ENCODE peak calls at places on chromosomes 11 and 22, in eight cellular contexts. One of them, this sample, is unnamed.

GRCh38 chr22:48318173-48318572 is 1509.5 kb downstream of the BRD1 start:
- DNase-seq in A673: no peak
- DNase-seq in lung: no peak
- DNase-seq in IMR-90: no peak
- DNase-seq in PC-3: no peak
- DNase-seq in tibial nerve: no peak
- DNase-seq in lower lobe of right lung: no peak
- DNase-seq in Karpas-422: no peak
- DNase-seq in this sample: no peak

GRCh38 chr11:130945945-130946344 is 29.7 kb upstream of the SNX19 start:
- DNase-seq in A673: peak
- DNase-seq in lung: peak
- DNase-seq in IMR-90: peak
- DNase-seq in PC-3: peak
- DNase-seq in tibial nerve: no peak
- DNase-seq in lower lobe of right lung: no peak
- DNase-seq in Karpas-422: no peak
- DNase-seq in this sample: peak

GRCh38 chr11:93319224-93319839 is 11.2 kb upstream of the DEUP1 start:
- DNase-seq in A673: no peak
- DNase-seq in lung: no peak
- DNase-seq in IMR-90: no peak
- DNase-seq in PC-3: no peak
- DNase-seq in tibial nerve: no peak
- DNase-seq in lower lobe of right lung: no peak
- DNase-seq in Karpas-422: no peak
- DNase-seq in this sample: no peak

GRCh38 chr11:44760917-44761545 is 34.3 kb downstream of the TSPAN18 start:
- DNase-seq in A673: peak
- DNase-seq in lung: no peak
- DNase-seq in IMR-90: peak
- DNase-seq in PC-3: peak
- DNase-seq in tibial nerve: no peak
- DNase-seq in lower lobe of right lung: no peak
- DNase-seq in Karpas-422: peak
- DNase-seq in this sample: peak

GRCh38 chr11:554824-555499 is 5.6 kb downstream of the LMNTD2 start:
- DNase-seq in A673: peak
- DNase-seq in lung: peak
- DNase-seq in IMR-90: no peak
- DNase-seq in PC-3: peak
- DNase-seq in tibial nerve: no peak
- DNase-seq in lower lobe of right lung: peak
- DNase-seq in Karpas-422: peak
- DNase-seq in this sample: no peak

GRCh38 chr11:66844496-66845142 is 1.4 kb downstream of the RCE1 start:
- DNase-seq in A673: no peak
- DNase-seq in lung: no peak
- DNase-seq in IMR-90: no peak
- DNase-seq in PC-3: no peak
- DNase-seq in tibial nerve: no peak
- DNase-seq in lower lobe of right lung: peak
- DNase-seq in Karpas-422: no peak
- DNase-seq in this sample: no peak

GRCh38 chr11:87368876-87369480 is 331.2 kb downstream of the TMEM135 start:
- DNase-seq in A673: no peak
- DNase-seq in lung: no peak
- DNase-seq in IMR-90: no peak
- DNase-seq in PC-3: peak
- DNase-seq in tibial nerve: no peak
- DNase-seq in lower lobe of right lung: no peak
- DNase-seq in Karpas-422: no peak
- DNase-seq in this sample: no peak

GRCh38 chr11:65586676-65587075 is 8.9 kb downstream of the KCNK7 start:
- DNase-seq in A673: no peak
- DNase-seq in lung: no peak
- DNase-seq in IMR-90: no peak
- DNase-seq in PC-3: no peak
- DNase-seq in tibial nerve: no peak
- DNase-seq in lower lobe of right lung: no peak
- DNase-seq in Karpas-422: no peak
- DNase-seq in this sample: no peak

GRCh38 chr22:19448739-19449421 is 1.4 kb upstream of the C22orf39 start:
- DNase-seq in A673: no peak
- DNase-seq in lung: no peak
- DNase-seq in IMR-90: no peak
- DNase-seq in PC-3: no peak
- DNase-seq in tibial nerve: no peak
- DNase-seq in lower lobe of right lung: no peak
- DNase-seq in Karpas-422: peak
- DNase-seq in this sample: no peak

GRCh38 chr22:24099661-24100060 is 81.6 kb upstream of the SUSD2 start:
- DNase-seq in A673: no peak
- DNase-seq in lung: no peak
- DNase-seq in IMR-90: no peak
- DNase-seq in PC-3: no peak
- DNase-seq in tibial nerve: no peak
- DNase-seq in lower lobe of right lung: peak
- DNase-seq in Karpas-422: no peak
- DNase-seq in this sample: no peak

GRCh38 chr22:38843716-38844660 is at the start of gene NPTXR:
- DNase-seq in A673: peak
- DNase-seq in lung: no peak
- DNase-seq in IMR-90: peak
- DNase-seq in PC-3: peak
- DNase-seq in tibial nerve: no peak
- DNase-seq in lower lobe of right lung: peak
- DNase-seq in Karpas-422: no peak
- DNase-seq in this sample: no peak

GRCh38 chr22:26610072-26610958 is 7.5 kb downstream of the CRYBB1 start:
- DNase-seq in A673: peak
- DNase-seq in lung: no peak
- DNase-seq in IMR-90: peak
- DNase-seq in PC-3: peak
- DNase-seq in tibial nerve: no peak
- DNase-seq in lower lobe of right lung: no peak
- DNase-seq in Karpas-422: peak
- DNase-seq in this sample: peak

GRCh38 chr11:130478204-130478701 is 29.8 kb downstream of the ADAMTS15 start:
- DNase-seq in A673: peak
- DNase-seq in lung: peak
- DNase-seq in IMR-90: peak
- DNase-seq in PC-3: peak
- DNase-seq in tibial nerve: peak
- DNase-seq in lower lobe of right lung: no peak
- DNase-seq in Karpas-422: no peak
- DNase-seq in this sample: peak

GRCh38 chr11:110972640-110973039 is 260.4 kb upstream of the ARHGAP20 start:
- DNase-seq in A673: peak
- DNase-seq in lung: no peak
- DNase-seq in IMR-90: peak
- DNase-seq in PC-3: peak
- DNase-seq in tibial nerve: no peak
- DNase-seq in lower lobe of right lung: no peak
- DNase-seq in Karpas-422: no peak
- DNase-seq in this sample: peak

GRCh38 chr11:6418958-6419611 is at the start of gene APBB1:
- DNase-seq in A673: peak
- DNase-seq in lung: peak
- DNase-seq in IMR-90: peak
- DNase-seq in PC-3: peak
- DNase-seq in tibial nerve: peak
- DNase-seq in lower lobe of right lung: peak
- DNase-seq in Karpas-422: no peak
- DNase-seq in this sample: peak

GRCh38 chr11:119205080-119205479 is 1.1 kb upstream of the CBL start:
- DNase-seq in A673: no peak
- DNase-seq in lung: no peak
- DNase-seq in IMR-90: no peak
- DNase-seq in PC-3: no peak
- DNase-seq in tibial nerve: no peak
- DNase-seq in lower lobe of right lung: peak
- DNase-seq in Karpas-422: peak
- DNase-seq in this sample: no peak

GRCh38 chr11:128711136-128711535 is 17.3 kb downstream of the FLI1 start:
- DNase-seq in A673: no peak
- DNase-seq in lung: no peak
- DNase-seq in IMR-90: peak
- DNase-seq in PC-3: peak
- DNase-seq in tibial nerve: no peak
- DNase-seq in lower lobe of right lung: no peak
- DNase-seq in Karpas-422: no peak
- DNase-seq in this sample: peak

DNA sequence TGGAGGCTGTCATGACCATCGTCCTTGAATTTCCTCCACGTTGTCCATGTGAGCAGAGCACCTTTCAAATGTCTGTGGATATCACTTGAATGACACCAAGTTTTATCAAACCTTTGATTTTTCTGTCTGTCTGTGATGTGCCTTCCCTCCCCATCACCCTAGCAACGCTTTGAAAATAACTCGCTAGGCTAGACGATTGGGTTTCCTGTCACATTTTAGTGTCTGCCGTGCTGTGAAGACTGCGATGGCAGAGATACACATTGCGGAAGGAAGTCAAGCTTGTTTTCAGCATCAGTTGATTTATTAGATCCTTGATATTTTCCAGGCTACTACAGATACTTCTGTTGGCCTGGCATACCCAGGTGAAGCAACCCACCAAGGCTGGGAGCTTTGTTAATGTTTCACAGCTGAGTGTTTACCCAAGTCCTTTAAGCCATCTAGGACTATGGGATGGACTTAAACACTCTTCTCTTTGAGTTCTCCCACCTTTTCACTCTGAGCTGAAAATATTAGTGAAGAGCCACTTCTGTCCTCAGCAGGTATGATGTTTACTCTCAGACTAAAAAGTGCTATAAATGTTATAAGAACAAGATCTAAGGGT is 93.7 kb upstream of the CD44 start:
- DNase-seq in A673: no peak
- DNase-seq in lung: peak
- DNase-seq in IMR-90: no peak
- DNase-seq in PC-3: no peak
- DNase-seq in tibial nerve: no peak
- DNase-seq in lower lobe of right lung: no peak
- DNase-seq in Karpas-422: no peak
- DNase-seq in this sample: no peak
- H3K27ac ChIP-seq in A673: no peak
- H3K27ac ChIP-seq in lung: no peak
- H3K27ac ChIP-seq in IMR-90: no peak
- H3K27ac ChIP-seq in PC-3: no peak
- H3K27ac ChIP-seq in tibial nerve: no peak
- H3K27ac ChIP-seq in lower lobe of right lung: peak
- H3K27ac ChIP-seq in Karpas-422: no peak
- H3K27ac ChIP-seq in this sample: no peak

GRCh38 chr11:122097419-122098001 is 18.5 kb downstream of the BLID start:
- DNase-seq in A673: peak
- DNase-seq in lung: no peak
- DNase-seq in IMR-90: peak
- DNase-seq in PC-3: no peak
- DNase-seq in tibial nerve: no peak
- DNase-seq in lower lobe of right lung: no peak
- DNase-seq in Karpas-422: no peak
- DNase-seq in this sample: no peak

GRCh38 chr11:122093731-122094130 is 22.3 kb downstream of the BLID start:
- DNase-seq in A673: no peak
- DNase-seq in lung: no peak
- DNase-seq in IMR-90: peak
- DNase-seq in PC-3: peak
- DNase-seq in tibial nerve: no peak
- DNase-seq in lower lobe of right lung: no peak
- DNase-seq in Karpas-422: no peak
- DNase-seq in this sample: no peak

GRCh38 chr11:122099345-122100045 is 16.5 kb downstream of the BLID start:
- DNase-seq in A673: peak
- DNase-seq in lung: no peak
- DNase-seq in IMR-90: peak
- DNase-seq in PC-3: no peak
- DNase-seq in tibial nerve: no peak
- DNase-seq in lower lobe of right lung: no peak
- DNase-seq in Karpas-422: no peak
- DNase-seq in this sample: no peak

GRCh38 chr11:122098223-122098980 is 17.6 kb downstream of the BLID start:
- DNase-seq in A673: no peak
- DNase-seq in lung: no peak
- DNase-seq in IMR-90: no peak
- DNase-seq in PC-3: peak
- DNase-seq in tibial nerve: no peak
- DNase-seq in lower lobe of right lung: no peak
- DNase-seq in Karpas-422: no peak
- DNase-seq in this sample: no peak

GRCh38 chr11:122095950-122096942 is 19.8 kb downstream of the BLID start:
- DNase-seq in A673: no peak
- DNase-seq in lung: no peak
- DNase-seq in IMR-90: peak
- DNase-seq in PC-3: peak
- DNase-seq in tibial nerve: no peak
- DNase-seq in lower lobe of right lung: no peak
- DNase-seq in Karpas-422: no peak
- DNase-seq in this sample: no peak
- H3K4me3 ChIP-seq in A673: no peak
- H3K4me3 ChIP-seq in lung: no peak
- H3K4me3 ChIP-seq in IMR-90: peak
- H3K4me3 ChIP-seq in PC-3: peak
- H3K4me3 ChIP-seq in tibial nerve: peak
- H3K4me3 ChIP-seq in lower lobe of right lung: no peak
- H3K4me3 ChIP-seq in Karpas-422: no peak
- H3K4me3 ChIP-seq in this sample: peak

GRCh38 chr22:30204015-30204741 is 42.4 kb downstream of the LIF start:
- DNase-seq in A673: no peak
- DNase-seq in lung: no peak
- DNase-seq in IMR-90: no peak
- DNase-seq in PC-3: no peak
- DNase-seq in tibial nerve: no peak
- DNase-seq in lower lobe of right lung: no peak
- DNase-seq in Karpas-422: no peak
- DNase-seq in this sample: no peak
- H3K27ac ChIP-seq in A673: no peak
- H3K27ac ChIP-seq in lung: no peak
- H3K27ac ChIP-seq in IMR-90: peak
- H3K27ac ChIP-seq in PC-3: peak
- H3K27ac ChIP-seq in tibial nerve: peak
- H3K27ac ChIP-seq in lower lobe of right lung: peak
- H3K27ac ChIP-seq in Karpas-422: no peak
- H3K27ac ChIP-seq in this sample: peak

GRCh38 chr11:117016747-117017146 is 81.5 kb downstream of the SIK3 start:
- DNase-seq in A673: no peak
- DNase-seq in lung: no peak
- DNase-seq in IMR-90: no peak
- DNase-seq in PC-3: no peak
- DNase-seq in tibial nerve: no peak
- DNase-seq in lower lobe of right lung: no peak
- DNase-seq in Karpas-422: no peak
- DNase-seq in this sample: no peak
- H3K4me3 ChIP-seq in A673: no peak
- H3K4me3 ChIP-seq in lung: no peak
- H3K4me3 ChIP-seq in IMR-90: no peak
- H3K4me3 ChIP-seq in PC-3: no peak
- H3K4me3 ChIP-seq in tibial nerve: no peak
- H3K4me3 ChIP-seq in lower lobe of right lung: no peak
- H3K4me3 ChIP-seq in Karpas-422: no peak
- H3K4me3 ChIP-seq in this sample: no peak

This sample was measured in brain microvascular endothelial cell.